ENCODE peak calls at places on chromosome 12, in six cellular contexts. F, T, L, R, K and H are unnamed samples.

GRCh38 chr12:7439579-7440505 is 4.1 kb downstream of the CD163L1 start:
- DNase-seq in K (peak; percentile 13), R (no peak), T (peak; percentile 34), L (no peak), F (peak; percentile 77), H (peak; percentile 42)

GRCh38 chr12:14284189-14284722 is 81.2 kb upstream of the ATF7IP start:
- DNase-seq in K (no peak), R (no peak), L (no peak), T (no peak), F (no peak), H (no peak)

GRCh38 chr12:102435827-102436436 is 44.4 kb downstream of the IGF1 start:
- DNase-seq in R (no peak), F (no peak), L (no peak), T (no peak), K (no peak), H (no peak)

GRCh38 chr12:52207895-52208294 is 16.1 kb upstream of the KRT80 start:
- DNase-seq in F (no peak), K (no peak), L (peak; percentile 49), T (no peak), R (no peak), H (no peak)

GRCh38 chr12:94640134-94640928 is 10.0 kb downstream of the TMCC3 start:
- DNase-seq in R (peak; percentile 90), T (peak; percentile 63), K (peak; percentile 22), F (peak; percentile 68), L (no peak), H (no peak)

GRCh38 chr12:120388711-120389431 is 19.9 kb upstream of the MSI1 start:
- DNase-seq in L (peak; percentile 82), R (no peak), T (no peak), K (no peak), F (no peak), H (no peak)

GRCh38 chr12:93851245-93851665 is 174.1 kb downstream of the CRADD start:
- DNase-seq in R (peak; percentile 90), K (peak; percentile 32), F (no peak), L (no peak), T (peak; percentile 64), H (no peak)

GRCh38 chr12:48795550-48796455 is 6.9 kb upstream of the ADCY6 start:
- DNase-seq in L (peak; percentile 43), R (no peak), K (peak; percentile 27), T (peak; percentile 48), F (peak; percentile 84), H (peak; percentile 85)

GRCh38 chr12:121030576-121031212 is 8.4 kb downstream of the OASL start:
- DNase-seq in R (no peak), T (no peak), F (no peak), L (no peak), K (no peak), H (no peak)

GRCh38 chr12:90261283-90261682 is 552.6 kb upstream of the ATP2B1 start:
- DNase-seq in L (no peak), F (no peak), K (no peak), T (no peak), R (no peak), H (no peak)

GRCh38 chr12:51395283-51396230 is 4.4 kb upstream of the GALNT6 start:
- DNase-seq in T (peak; percentile 69), R (peak; percentile 32), K (peak; percentile 22), F (peak; percentile 66), L (no peak), H (no peak)

GRCh38 chr12:3560295-3560620 is 69.3 kb downstream of the PRMT8 start:
- DNase-seq in F (peak; percentile 47), R (peak; percentile 7), K (no peak), T (no peak), L (no peak), H (no peak)

GRCh38 chr12:38921025-38921677 is 15.8 kb upstream of the CPNE8 start:
- DNase-seq in L (peak; percentile 48), F (peak; percentile 70), R (peak; percentile 52), T (peak; percentile 57), K (no peak), H (peak; percentile 58)

GRCh38 chr12:7067096-7067495 is 6.6 kb downstream of the C1S start:
- DNase-seq in T (no peak), F (no peak), K (no peak), L (no peak), R (no peak), H (no peak)

GRCh38 chr12:78431931-78432330 is 432.6 kb upstream of the SYT1 start:
- DNase-seq in R (no peak), T (no peak), K (no peak), F (no peak), L (no peak), H (no peak)

GRCh38 chr12:106284294-106285105 is 18.0 kb upstream of the TCP11L2 start:
- DNase-seq in R (no peak), F (no peak), K (no peak), T (no peak), L (no peak), H (no peak)

GRCh38 chr12:78118036-78118435 is 287.3 kb downstream of the NAV3 start:
- DNase-seq in F (no peak), L (no peak), T (no peak), R (no peak), K (no peak), H (no peak)

GRCh38 chr12:102816816-102817434 is 100.1 kb downstream of the PAH start:
- DNase-seq in T (peak; percentile 21), L (peak; percentile 31), F (no peak), K (no peak), R (peak; percentile 19), H (no peak)

GRCh38 chr12:4518106-4518728 is 20.5 kb upstream of the RAD51AP1 start:
- DNase-seq in F (no peak), R (no peak), T (no peak), K (no peak), L (no peak), H (peak; percentile 81)

GRCh38 chr12:67818379-67819001 is 169.9 kb downstream of the DYRK2 start:
- DNase-seq in K (no peak), L (no peak), F (no peak), T (no peak), R (no peak), H (no peak)

GRCh38 chr12:109058773-109059172 is 6.4 kb downstream of the USP30 start:
- DNase-seq in L (no peak), K (no peak), F (no peak), T (no peak), R (no peak), H (no peak)

GRCh38 chr12:50256761-50257160 is 26.6 kb downstream of the LIMA1 start:
- DNase-seq in R (no peak), L (no peak), F (no peak), T (no peak), K (no peak), H (no peak)